ENCODE peak calls at places on chromosomes 1 and 21, in six cellular contexts. One of them, this sample, is unnamed. For H3K36me3, the result is how much of the 10 kb centered on the place peaks cover.

GRCh38 chr1:28890836-28891235 is 23.5 kb upstream of the EPB41 start:
- DNase-seq in GM06990: no peak
- DNase-seq in tibial artery: no peak
- DNase-seq in breast epithelium: no peak
- DNase-seq in pancreas: no peak
- DNase-seq in HCT116: no peak
- DNase-seq in this sample: no peak

GRCh38 chr1:16230744-16231143 is 6.2 kb downstream of the CPLANE2 start:
- DNase-seq in GM06990: no peak
- DNase-seq in tibial artery: no peak
- DNase-seq in breast epithelium: no peak
- DNase-seq in pancreas: peak
- DNase-seq in HCT116: no peak
- DNase-seq in this sample: no peak

GRCh38 chr21:37367301-37367757 is 756 bp downstream of the DYRK1A start:
- DNase-seq in GM06990: peak
- DNase-seq in tibial artery: no peak
- DNase-seq in breast epithelium: no peak
- DNase-seq in pancreas: peak
- DNase-seq in HCT116: no peak
- DNase-seq in this sample: no peak

GRCh38 chr1:175848329-175848728 is 104.9 kb upstream of the TNR start:
- DNase-seq in GM06990: no peak
- DNase-seq in tibial artery: no peak
- DNase-seq in breast epithelium: no peak
- DNase-seq in pancreas: no peak
- DNase-seq in HCT116: no peak
- DNase-seq in this sample: no peak

GRCh38 chr1:178192686-178193085 is 98.8 kb downstream of the RASAL2 start:
- DNase-seq in GM06990: no peak
- DNase-seq in tibial artery: peak
- DNase-seq in breast epithelium: no peak
- DNase-seq in pancreas: no peak
- DNase-seq in HCT116: no peak
- DNase-seq in this sample: peak

GRCh38 chr1:75234499-75235064 is 100.4 kb downstream of the LHX8 start:
- DNase-seq in GM06990: no peak
- DNase-seq in tibial artery: no peak
- DNase-seq in breast epithelium: no peak
- DNase-seq in pancreas: no peak
- DNase-seq in HCT116: no peak
- DNase-seq in this sample: no peak

GRCh38 chr1:8019229-8019620 is 6.9 kb downstream of the ERRFI1 start:
- DNase-seq in GM06990: no peak
- DNase-seq in tibial artery: no peak
- DNase-seq in breast epithelium: no peak
- DNase-seq in pancreas: no peak
- DNase-seq in HCT116: no peak
- DNase-seq in this sample: no peak

GRCh38 chr1:213416461-213417224 is 365.6 kb downstream of the RPS6KC1 start:
- DNase-seq in GM06990: no peak
- DNase-seq in tibial artery: no peak
- DNase-seq in breast epithelium: no peak
- DNase-seq in pancreas: no peak
- DNase-seq in HCT116: no peak
- DNase-seq in this sample: no peak

DNA sequence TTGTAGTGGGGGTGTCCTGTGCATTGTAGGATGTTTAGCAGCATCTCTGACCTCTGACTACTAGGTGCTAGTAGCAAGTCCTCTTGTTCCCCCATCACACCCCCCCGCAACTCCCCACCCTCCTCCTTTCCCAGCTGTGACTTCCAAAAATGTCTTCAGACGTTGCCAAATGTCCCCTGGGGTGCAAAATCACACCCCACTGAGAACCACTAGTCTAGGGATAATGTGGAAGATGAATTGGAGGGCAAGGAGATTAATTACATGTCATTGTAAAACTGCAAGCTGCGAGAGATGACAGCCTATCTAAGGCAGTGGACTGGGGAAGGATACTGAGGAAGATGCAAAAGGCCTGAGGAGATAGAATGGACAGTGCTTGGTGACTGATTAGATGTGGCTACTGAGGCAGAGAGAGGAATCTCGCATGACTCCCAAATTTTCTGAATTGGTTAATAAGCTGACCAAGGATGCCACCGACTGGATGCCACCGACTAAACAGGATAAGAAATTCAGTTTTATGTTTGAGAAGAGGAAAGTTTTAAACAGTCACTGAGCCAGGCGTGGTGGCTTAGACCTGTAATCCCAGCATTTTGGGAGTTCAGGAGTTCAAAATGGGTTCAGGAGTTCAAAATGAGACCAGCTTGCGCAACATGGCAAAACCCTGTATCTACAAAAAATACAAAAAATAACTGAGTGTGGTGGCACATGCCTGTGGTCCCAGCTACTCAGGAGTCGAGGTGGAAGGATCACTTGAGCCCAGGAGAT is 3.1 kb upstream of the JAK1 start:
- DNase-seq in GM06990: no peak
- DNase-seq in tibial artery: no peak
- DNase-seq in breast epithelium: no peak
- DNase-seq in pancreas: no peak
- DNase-seq in HCT116: no peak
- DNase-seq in this sample: no peak
- TF ChIP-seq CTCF in GM06990: no peak
- TF ChIP-seq CTCF in tibial artery: no peak
- TF ChIP-seq CTCF in breast epithelium: no peak
- TF ChIP-seq CTCF in pancreas: no peak
- TF ChIP-seq CTCF in HCT116: no peak
- TF ChIP-seq CTCF in this sample: no peak

GRCh38 chr1:32448773-32449456 is 16.0 kb upstream of the ZBTB8B start:
- DNase-seq in GM06990: no peak
- DNase-seq in tibial artery: no peak
- DNase-seq in breast epithelium: no peak
- DNase-seq in pancreas: no peak
- DNase-seq in HCT116: peak
- DNase-seq in this sample: no peak
- H3K4me3 ChIP-seq in GM06990: no peak
- H3K4me3 ChIP-seq in tibial artery: no peak
- H3K4me3 ChIP-seq in breast epithelium: no peak
- H3K4me3 ChIP-seq in pancreas: no peak
- H3K4me3 ChIP-seq in HCT116: peak
- H3K4me3 ChIP-seq in this sample: no peak

DNA sequence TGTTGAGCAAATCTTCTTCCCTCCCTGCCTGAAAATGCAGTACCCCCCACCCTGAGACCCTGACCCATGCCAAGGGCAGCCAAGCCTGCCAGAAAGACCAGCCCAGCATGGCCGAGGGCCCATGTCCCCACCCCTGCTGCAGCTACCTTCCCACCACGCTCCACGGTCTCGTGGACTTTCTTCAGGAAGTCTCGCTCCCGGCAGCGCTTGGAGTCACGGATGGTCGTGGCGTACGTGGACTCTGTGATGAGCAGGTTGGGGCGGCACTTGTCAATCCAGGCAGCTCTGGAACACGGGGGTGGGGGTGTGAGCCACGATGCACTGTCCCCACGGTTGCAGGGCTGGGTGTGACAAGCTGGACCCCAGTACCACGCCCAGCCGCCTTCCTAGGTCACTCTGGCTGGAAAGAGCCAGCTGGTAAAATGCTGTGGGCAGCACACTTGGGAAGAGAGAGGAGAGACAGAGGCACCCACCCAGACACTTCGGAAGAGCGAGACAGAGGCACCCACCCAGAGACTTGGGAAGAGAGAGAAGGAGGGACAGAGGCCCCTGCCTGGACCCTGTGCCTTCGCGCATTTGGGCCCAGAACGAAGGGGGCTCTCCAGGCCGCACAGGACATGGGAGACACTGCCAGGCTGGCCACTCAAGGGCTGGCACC is 6.4 kb downstream of the PUSL1 start:
- DNase-seq in GM06990: no peak
- DNase-seq in tibial artery: no peak
- DNase-seq in breast epithelium: no peak
- DNase-seq in pancreas: no peak
- DNase-seq in HCT116: no peak
- DNase-seq in this sample: no peak
- H3K36me3 ChIP-seq in GM06990: under half
- H3K36me3 ChIP-seq in tibial artery: half or more
- H3K36me3 ChIP-seq in breast epithelium: under half
- H3K36me3 ChIP-seq in pancreas: under half
- H3K36me3 ChIP-seq in HCT116: under half
- H3K36me3 ChIP-seq in this sample: under half

GRCh38 chr1:113928129-113928949 is 785 bp upstream of the HIPK1 start:
- DNase-seq in GM06990: no peak
- DNase-seq in tibial artery: no peak
- DNase-seq in breast epithelium: no peak
- DNase-seq in pancreas: no peak
- DNase-seq in HCT116: no peak
- DNase-seq in this sample: no peak

GRCh38 chr1:113929750-113930498 is 800 bp downstream of the HIPK1 start:
- DNase-seq in GM06990: peak
- DNase-seq in tibial artery: peak
- DNase-seq in breast epithelium: peak
- DNase-seq in pancreas: peak
- DNase-seq in HCT116: no peak
- DNase-seq in this sample: no peak

GRCh38 chr1:113931456-113931855 is 2.3 kb downstream of the HIPK1 start:
- DNase-seq in GM06990: no peak
- DNase-seq in tibial artery: no peak
- DNase-seq in breast epithelium: no peak
- DNase-seq in pancreas: no peak
- DNase-seq in HCT116: no peak
- DNase-seq in this sample: no peak

GRCh38 chr1:113928950-113929749 is at the start of gene HIPK1:
- DNase-seq in GM06990: peak
- DNase-seq in tibial artery: peak
- DNase-seq in breast epithelium: peak
- DNase-seq in pancreas: peak
- DNase-seq in HCT116: peak
- DNase-seq in this sample: peak

DNA sequence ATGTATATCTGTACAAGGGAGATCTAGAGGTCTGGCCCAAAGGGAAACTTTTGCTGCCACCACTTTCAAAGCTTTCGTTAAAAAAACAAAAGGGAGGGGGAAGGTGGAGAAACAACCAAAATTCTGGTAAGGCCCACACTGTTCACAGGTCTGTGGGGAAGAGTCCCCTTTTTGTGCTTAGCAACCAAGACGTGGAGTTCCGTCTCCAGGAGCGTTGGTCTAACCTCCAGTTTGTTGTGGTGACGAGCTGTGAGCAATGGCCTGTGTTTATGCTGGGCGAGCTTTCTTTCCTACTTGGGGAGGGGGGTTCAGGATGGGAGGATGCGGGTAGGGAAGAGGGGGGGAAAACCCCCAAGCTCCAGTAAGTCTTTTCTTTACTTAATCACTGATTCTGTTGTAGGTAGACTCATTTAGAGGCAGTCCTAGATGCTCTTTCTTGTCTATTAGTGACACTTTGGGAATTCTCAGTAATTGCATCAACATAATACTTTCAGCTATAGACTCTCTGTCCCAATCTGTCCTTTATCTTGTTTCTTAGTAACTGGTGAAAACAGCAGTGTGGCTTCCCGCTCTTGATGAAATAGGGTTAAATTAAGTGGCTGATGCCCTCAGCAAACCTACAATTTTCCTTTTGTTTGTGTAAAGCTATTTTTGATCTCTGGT is 1.5 kb downstream of the HIPK1 start:
- DNase-seq in GM06990: no peak
- DNase-seq in tibial artery: no peak
- DNase-seq in breast epithelium: no peak
- DNase-seq in pancreas: no peak
- DNase-seq in HCT116: no peak
- DNase-seq in this sample: peak
- TF ChIP-seq CTCF in GM06990: no peak
- TF ChIP-seq CTCF in tibial artery: no peak
- TF ChIP-seq CTCF in breast epithelium: no peak
- TF ChIP-seq CTCF in pancreas: no peak
- TF ChIP-seq CTCF in HCT116: no peak
- TF ChIP-seq CTCF in this sample: no peak

GRCh38 chr1:164561007-164561406 is 2.0 kb downstream of the PBX1 start:
- DNase-seq in GM06990: no peak
- DNase-seq in tibial artery: no peak
- DNase-seq in breast epithelium: no peak
- DNase-seq in pancreas: no peak
- DNase-seq in HCT116: no peak
- DNase-seq in this sample: no peak

GRCh38 chr1:164563821-164564251 is 4.9 kb downstream of the PBX1 start:
- DNase-seq in GM06990: no peak
- DNase-seq in tibial artery: no peak
- DNase-seq in breast epithelium: no peak
- DNase-seq in pancreas: no peak
- DNase-seq in HCT116: no peak
- DNase-seq in this sample: no peak

GRCh38 chr1:164561461-164561860 is 2.5 kb downstream of the PBX1 start:
- DNase-seq in GM06990: no peak
- DNase-seq in tibial artery: no peak
- DNase-seq in breast epithelium: no peak
- DNase-seq in pancreas: no peak
- DNase-seq in HCT116: no peak
- DNase-seq in this sample: no peak

GRCh38 chr1:164562947-164563346 is 4.0 kb downstream of the PBX1 start:
- DNase-seq in GM06990: no peak
- DNase-seq in tibial artery: no peak
- DNase-seq in breast epithelium: no peak
- DNase-seq in pancreas: no peak
- DNase-seq in HCT116: no peak
- DNase-seq in this sample: no peak

GRCh38 chr1:164565356-164565755 is 6.4 kb downstream of the PBX1 start:
- DNase-seq in GM06990: no peak
- DNase-seq in tibial artery: no peak
- DNase-seq in breast epithelium: no peak
- DNase-seq in pancreas: no peak
- DNase-seq in HCT116: no peak
- DNase-seq in this sample: no peak
- H3K4me3 ChIP-seq in GM06990: no peak
- H3K4me3 ChIP-seq in tibial artery: peak
- H3K4me3 ChIP-seq in breast epithelium: peak
- H3K4me3 ChIP-seq in pancreas: peak
- H3K4me3 ChIP-seq in HCT116: no peak
- H3K4me3 ChIP-seq in this sample: no peak

GRCh38 chr1:180489313-180489712 is 13.1 kb downstream of the ACBD6 start:
- DNase-seq in GM06990: no peak
- DNase-seq in tibial artery: no peak
- DNase-seq in breast epithelium: no peak
- DNase-seq in pancreas: no peak
- DNase-seq in HCT116: no peak
- DNase-seq in this sample: no peak
- H3K36me3 ChIP-seq in GM06990: under half
- H3K36me3 ChIP-seq in tibial artery: under half
- H3K36me3 ChIP-seq in breast epithelium: under half
- H3K36me3 ChIP-seq in pancreas: under half
- H3K36me3 ChIP-seq in HCT116: under half
- H3K36me3 ChIP-seq in this sample: under half

GRCh38 chr1:71093938-71094337 is 13.1 kb upstream of the ZRANB2 start:
- DNase-seq in GM06990: no peak
- DNase-seq in tibial artery: no peak
- DNase-seq in breast epithelium: no peak
- DNase-seq in pancreas: no peak
- DNase-seq in HCT116: no peak
- DNase-seq in this sample: no peak
- TF ChIP-seq CTCF in GM06990: no peak
- TF ChIP-seq CTCF in tibial artery: peak
- TF ChIP-seq CTCF in breast epithelium: peak
- TF ChIP-seq CTCF in pancreas: no peak
- TF ChIP-seq CTCF in HCT116: peak
- TF ChIP-seq CTCF in this sample: no peak